ENCODE peak calls at places on chromosomes 6 and 20, in four cellular contexts. O is H9, V is NCI-H524, K is NCI-H2081. R is an unnamed sample.

GRCh38 chr6:21022343-21023107 is 488.3 kb downstream of the CDKAL1 start:
- DNase-seq in O (peak), V (no peak), K (peak), R (no peak)

GRCh38 chr6:96450082-96450759 is 71.4 kb upstream of the UFL1 start:
- DNase-seq in O (no peak), V (no peak), K (no peak), R (no peak)

GRCh38 chr20:33309631-33310030 is 26.6 kb downstream of the BPIFB1 start:
- DNase-seq in O (no peak), V (peak), K (no peak), R (no peak)

GRCh38 chr6:145015739-145016558 is 719.4 kb downstream of the EPM2A start:
- DNase-seq in O (no peak), V (no peak), K (no peak), R (no peak)

GRCh38 chr6:10149603-10150002 is 265.3 kb downstream of the TFAP2A start:
- DNase-seq in O (no peak), V (no peak), K (no peak), R (no peak)

GRCh38 chr6:3911614-3912336 is 62.6 kb downstream of the FAM50B start:
- DNase-seq in O (peak), V (no peak), K (peak), R (peak)

GRCh38 chr20:37525810-37526209 is 1.9 kb downstream of the BLCAP start:
- DNase-seq in O (no peak), V (no peak), K (no peak), R (no peak)

GRCh38 chr20:50475879-50476292 is 34.3 kb upstream of the PTPN1 start:
- DNase-seq in O (no peak), V (no peak), K (no peak), R (no peak)

GRCh38 chr20:55974491-55975202 is 30.7 kb downstream of the CBLN4 start:
- DNase-seq in O (no peak), V (no peak), K (no peak), R (no peak)

GRCh38 chr20:31747640-31748039 is 8.6 kb downstream of the TPX2 start:
- DNase-seq in O (no peak), V (no peak), K (peak), R (no peak)

GRCh38 chr20:34232494-34233087 is 8.6 kb upstream of the ASIP start:
- DNase-seq in O (no peak), V (no peak), K (no peak), R (no peak)

GRCh38 chr6:16974729-16975359 is 127.0 kb upstream of the STMND1 start:
- DNase-seq in O (no peak), V (no peak), K (no peak), R (no peak)

GRCh38 chr20:32470940-32471339 is 112.8 kb downstream of the ASXL1 start:
- DNase-seq in O (no peak), V (no peak), K (no peak), R (no peak)

GRCh38 chr6:151738960-151739359 is 68.5 kb upstream of the ESR1 start:
- DNase-seq in O (no peak), V (no peak), K (no peak), R (no peak)

GRCh38 chr20:7772376-7772775 is 167.9 kb downstream of the HAO1 start:
- DNase-seq in O (no peak), V (no peak), K (peak), R (no peak)

GRCh38 chr6:89525786-89526562 is 93.0 kb downstream of the ANKRD6 start:
- DNase-seq in O (no peak), V (no peak), K (no peak), R (no peak)

GRCh38 chr6:143896096-143896880 is 32.0 kb downstream of the ZC2HC1B start:
- DNase-seq in O (no peak), V (peak), K (no peak), R (peak)

GRCh38 chr6:73694711-73695411 is 1.1 kb upstream of the CD109 start:
- DNase-seq in O (no peak), V (no peak), K (no peak), R (no peak)

GRCh38 chr6:51704932-51705540 is 382.4 kb downstream of the PKHD1 start:
- DNase-seq in O (no peak), V (no peak), K (no peak), R (no peak)

GRCh38 chr6:8969747-8970146 is 534.4 kb upstream of the SLC35B3 start:
- DNase-seq in O (no peak), V (no peak), K (no peak), R (no peak)

GRCh38 chr20:50292324-50293243 is 102.0 kb downstream of the CEBPB start:
- DNase-seq in O (peak), V (no peak), K (no peak), R (peak)

GRCh38 chr20:48444249-48444648 is 383.6 kb downstream of the PREX1 start:
- DNase-seq in O (no peak), V (no peak), K (no peak), R (no peak)